ENCODE peak calls at places on chromosomes 7 and 10, in eight cellular contexts. D, S, W, I, A, M, T and G are unnamed samples. For H3K27me3, the result is how much of the 10 kb centered on the place peaks cover.

GRCh38 chr7:98997836-98998235 is 119.5 kb downstream of the TRRAP start:
- DNase-seq in I (peak), S (no peak), W (no peak), D (peak), M (no peak), A (no peak), T (no peak), G (no peak)

GRCh38 chr7:35758421-35758820 is 42.4 kb upstream of the SEPTIN7 start:
- DNase-seq in M (no peak), D (no peak), S (no peak), T (no peak), A (no peak), W (no peak), I (no peak), G (no peak)

GRCh38 chr7:114819629-114820362 is 102.1 kb upstream of the MDFIC start:
- DNase-seq in W (no peak), T (no peak), A (peak), D (no peak), I (no peak), M (no peak), S (no peak), G (no peak)

GRCh38 chr10:100968839-100969174 is 497 bp upstream of the SEMA4G start:
- DNase-seq in D (no peak), W (no peak), S (no peak), T (no peak), M (no peak), I (no peak), A (no peak), G (no peak)

GRCh38 chr7:572668-573495 is 53.2 kb upstream of the PDGFA start:
- DNase-seq in I (no peak), A (no peak), S (no peak), M (no peak), T (no peak), D (no peak), W (no peak), G (no peak)

GRCh38 chr10:104122273-104123107 is 519 bp downstream of the SFR1 start:
- DNase-seq in I (no peak), S (no peak), W (no peak), D (no peak), A (no peak), T (peak), M (no peak), G (no peak)

GRCh38 chr7:101688183-101688831 is 59.2 kb upstream of the MYL10 start:
- DNase-seq in D (peak), T (peak), A (peak), M (peak), S (peak), W (peak), I (peak), G (peak)

GRCh38 chr7:142142702-142143101 is 31.2 kb downstream of the MGAM2 start:
- DNase-seq in S (no peak), I (no peak), W (no peak), T (no peak), A (no peak), M (no peak), D (no peak), G (no peak)

GRCh38 chr10:29067161-29067560 is 221.7 kb upstream of the LYZL1 start:
- DNase-seq in S (no peak), M (no peak), A (peak), I (no peak), D (no peak), T (no peak), W (no peak), G (no peak)

GRCh38 chr10:100836891-100837290 is 75.9 kb upstream of the SLF2 start:
- DNase-seq in T (no peak), S (no peak), W (no peak), D (no peak), A (no peak), I (no peak), M (no peak), G (no peak)

GRCh38 chr10:13593560-13593959 is 6.8 kb downstream of the PRPF18 start:
- DNase-seq in I (no peak), M (no peak), W (no peak), S (no peak), A (peak), D (no peak), T (no peak), G (no peak)

GRCh38 chr7:106294334-106294733 is 9.6 kb upstream of the NAMPT start:
- DNase-seq in W (no peak), S (no peak), I (no peak), T (no peak), M (no peak), D (no peak), A (no peak), G (no peak)

GRCh38 chr10:116891208-116891607 is 41.9 kb downstream of the ENO4 start:
- DNase-seq in S (peak), A (peak), W (no peak), T (no peak), M (peak), D (peak), I (no peak), G (no peak)

GRCh38 chr7:101586078-101586941 is 42.8 kb downstream of the MYL10 start:
- DNase-seq in I (peak), T (no peak), S (no peak), M (no peak), A (no peak), W (no peak), D (no peak), G (no peak)

GRCh38 chr10:34814228-34815173 is 595 bp downstream of the PARD3 start:
- DNase-seq in T (peak), M (peak), D (peak), W (no peak), I (peak), A (no peak), S (peak), G (no peak)

GRCh38 chr7:21077602-21078001 is 290.9 kb upstream of the SP8 start:
- DNase-seq in W (no peak), M (no peak), T (no peak), D (no peak), I (no peak), S (no peak), A (no peak), G (no peak)

GRCh38 chr10:84783386-84783785 is 455.0 kb downstream of the CCSER2 start:
- DNase-seq in T (peak), I (no peak), D (no peak), M (no peak), S (no peak), W (no peak), A (peak), G (no peak)

GRCh38 chr10:99344715-99345114 is 15.6 kb downstream of the CNNM1 start:
- DNase-seq in I (no peak), T (no peak), A (no peak), D (no peak), S (no peak), W (no peak), M (no peak), G (no peak)

GRCh38 chr10:110044681-110045080 is 36.9 kb downstream of the ADD3 start:
- DNase-seq in I (no peak), D (no peak), S (no peak), A (peak), W (no peak), T (no peak), M (no peak), G (no peak)

GRCh38 chr10:70549962-70550845 is 52.3 kb downstream of the PRF1 start:
- DNase-seq in S (peak), A (peak), D (peak), T (peak), I (peak), W (peak), M (peak), G (peak)

GRCh38 chr7:38070718-38071117 is 107.3 kb upstream of the STARD3NL start:
- DNase-seq in W (no peak), A (peak), S (no peak), M (no peak), D (no peak), I (no peak), T (no peak), G (no peak)

GRCh38 chr10:14032406-14032998 is 298.2 kb downstream of the FRMD4A start:
- DNase-seq in A (peak), D (no peak), W (peak), S (no peak), T (no peak), I (no peak), M (peak), G (no peak)

GRCh38 chr10:62613429-62613828 is 191.1 kb upstream of the ADO start:
- DNase-seq in I (no peak), T (no peak), D (no peak), A (peak), M (no peak), S (no peak), W (no peak), G (no peak)

GRCh38 chr10:46555713-46556514 is 544 bp downstream of the GPRIN2 start:
- DNase-seq in A (no peak), I (peak), T (peak), D (peak), S (peak), M (no peak), W (peak), G (peak)

GRCh38 chr7:24884401-24884800 is 95.6 kb downstream of the OSBPL3 start:
- DNase-seq in D (no peak), I (no peak), M (no peak), A (no peak), W (no peak), S (no peak), T (no peak), G (no peak)

GRCh38 chr7:128209229-128210035 is 31.6 kb upstream of the LEP start:
- DNase-seq in W (peak), I (peak), D (peak), T (peak), M (peak), A (peak), S (peak), G (peak)

GRCh38 chr10:30378607-30379006 is 29.5 kb upstream of the MTPAP start:
- DNase-seq in A (no peak), M (no peak), I (peak), T (no peak), W (no peak), D (no peak), S (no peak), G (no peak)

GRCh38 chr10:89301721-89302445 is at the start of gene IFIT2:
- DNase-seq in I (no peak), T (peak), W (peak), M (no peak), A (peak), D (peak), S (peak), G (no peak)

GRCh38 chr10:78906734-78907385 is 161.9 kb upstream of the ZMIZ1 start:
- DNase-seq in T (no peak), M (no peak), W (no peak), D (no peak), I (peak), A (no peak), S (no peak), G (no peak)

GRCh38 chr10:70664702-70665195 is 7.6 kb upstream of the ADAMTS14 start:
- DNase-seq in D (no peak), T (no peak), I (peak), M (peak), A (peak), S (no peak), W (no peak), G (no peak)

GRCh38 chr10:113987805-113988204 is 55.9 kb upstream of the ADRB1 start:
- DNase-seq in M (peak), D (no peak), I (no peak), S (no peak), T (no peak), W (no peak), A (no peak), G (peak)

GRCh38 chr10:112826018-112826697 is 123.9 kb upstream of the TCF7L2 start:
- DNase-seq in T (no peak), W (no peak), S (no peak), M (no peak), A (no peak), D (no peak), I (no peak), G (no peak)

GRCh38 chr10:126090911-126091728 is 194.8 kb downstream of the FANK1 start:
- DNase-seq in M (no peak), I (no peak), T (no peak), A (peak), D (no peak), W (no peak), S (peak), G (no peak)

DNA sequence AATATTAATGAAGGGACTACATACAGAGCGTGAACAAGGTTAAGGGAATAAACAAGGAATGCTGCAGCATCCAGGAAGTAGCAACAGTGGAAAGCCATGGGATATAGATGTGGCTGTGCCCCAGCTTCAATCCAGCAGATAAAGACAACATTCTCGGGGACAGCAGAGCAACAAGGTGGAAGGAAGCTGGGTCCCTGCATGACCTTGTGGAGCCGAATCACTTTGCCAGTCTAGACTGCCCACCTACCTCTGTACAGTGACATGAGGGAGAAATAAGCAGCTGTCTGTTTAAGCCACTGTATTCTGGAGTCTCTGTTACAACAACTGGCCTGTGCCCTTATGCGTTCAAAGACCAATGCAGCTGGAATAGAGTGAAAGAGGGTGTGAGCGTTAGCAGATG is 30.1 kb upstream of the SAMD8 start:
- DNase-seq in W (no peak), D (no peak), M (no peak), A (no peak), T (no peak), I (no peak), S (no peak), G (no peak)
- H3K27me3 ChIP-seq in W (under half), D (under half), M (under half), A (under half), T (under half), I (under half), S (under half), G (under half)

GRCh38 chr10:23818484-23818883 is 379.6 kb downstream of the OTUD1 start:
- DNase-seq in I (no peak), D (no peak), W (no peak), M (no peak), T (peak), S (no peak), A (no peak), G (no peak)

GRCh38 chr10:23813687-23814086 is 374.8 kb downstream of the OTUD1 start:
- DNase-seq in A (no peak), D (no peak), T (no peak), M (no peak), W (no peak), I (no peak), S (no peak), G (no peak)
- H3K4me3 ChIP-seq in A (no peak), D (no peak), T (no peak), M (no peak), W (no peak), I (no peak), S (no peak), G (no peak)

DNA sequence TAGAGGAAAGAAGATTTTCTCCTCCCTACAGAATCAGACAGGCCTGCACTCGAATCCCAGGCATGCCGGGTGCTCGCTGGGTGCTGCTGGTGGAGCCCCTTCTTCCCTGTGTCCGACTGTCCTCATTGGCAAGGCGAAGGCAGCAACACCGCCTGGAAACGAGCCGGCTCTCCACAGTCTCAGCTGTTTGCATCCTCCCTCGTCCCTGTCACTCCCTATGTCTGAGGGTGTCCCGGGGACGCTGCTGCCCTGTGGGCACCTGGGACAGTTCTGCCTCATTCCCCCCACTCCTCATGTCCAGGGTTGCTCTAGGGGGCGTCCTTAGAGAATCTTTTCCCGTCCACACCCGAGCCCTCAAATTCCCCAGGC is 31.6 kb upstream of the TMEM72 start:
- DNase-seq in W (no peak), A (no peak), T (no peak), I (no peak), D (no peak), S (no peak), M (no peak), G (no peak)
- H3K27me3 ChIP-seq in W (under half), A (under half), T (under half), I (under half), D (under half), S (under half), M (under half), G (under half)

GRCh38 chr7:134649231-134649775 is 2.6 kb downstream of the BPGM start:
- DNase-seq in S (no peak), T (no peak), A (no peak), W (no peak), D (no peak), I (no peak), M (no peak), G (no peak)
- H3K4me3 ChIP-seq in S (no peak), T (no peak), A (no peak), W (no peak), D (no peak), I (no peak), M (no peak), G (no peak)

DNA sequence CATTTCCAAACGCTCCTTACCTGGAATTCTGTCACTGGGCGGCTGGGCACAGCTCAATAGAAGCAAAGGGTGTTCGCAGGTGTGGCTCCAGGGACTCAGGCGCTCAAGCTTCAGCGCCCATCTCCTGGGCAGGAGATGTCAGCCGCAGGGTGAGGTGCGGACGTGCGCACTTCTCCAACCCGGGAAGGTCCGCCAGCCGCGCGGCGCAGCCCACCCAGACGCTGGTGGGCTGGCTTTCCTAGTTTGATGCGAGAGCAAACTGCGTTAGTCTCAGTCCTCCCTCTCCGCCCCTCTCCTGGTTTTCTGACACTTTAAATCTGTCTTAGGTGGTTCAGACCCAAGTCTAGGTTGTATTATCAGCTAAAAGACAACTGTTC is 267 bp downstream of the CALCR start:
- DNase-seq in W (no peak), A (no peak), I (no peak), M (no peak), D (no peak), T (no peak), S (no peak), G (no peak)
- H3K27me3 ChIP-seq in W (under half), A (under half), I (under half), M (under half), D (under half), T (under half), S (under half), G (under half)